ENCODE peak calls at places on chromosomes 5 and 9, in four cellular contexts. U is GM20000; I is CD4-positive, alpha-beta T cell; O is foreskin keratinocyte. N is an unnamed sample.

GRCh38 chr9:114732842-114733241 is 50.9 kb upstream of the TEX48 start:
- DNase-seq in U (no peak), I (no peak), O (peak; percentile 91), N (no peak)

GRCh38 chr5:61974680-61975079 is 331.3 kb upstream of the KIF2A start:
- DNase-seq in U (no peak), I (no peak), O (no peak), N (no peak)

GRCh38 chr5:1734908-1735289 is 64.7 kb downstream of the MRPL36 start:
- DNase-seq in U (no peak), O (no peak), I (no peak), N (no peak)

GRCh38 chr5:164663223-164663989 is 1158.0 kb downstream of the MAT2B start:
- DNase-seq in O (peak; percentile 1), I (no peak), U (no peak), N (no peak)

GRCh38 chr9:20271107-20271506 is 351.2 kb downstream of the MLLT3 start:
- DNase-seq in I (no peak), U (no peak), O (no peak), N (peak; percentile 37)

GRCh38 chr5:172800088-172800551 is 29.1 kb upstream of the DUSP1 start:
- DNase-seq in O (peak; percentile 87), I (no peak), U (no peak), N (peak; percentile 96)

GRCh38 chr9:79764377-79764776 is 192.6 kb downstream of the TLE4 start:
- DNase-seq in O (peak; percentile 72), U (no peak), I (no peak), N (peak; percentile 96)

GRCh38 chr5:179732918-179733763 is 519 bp downstream of the MAML1 start:
- DNase-seq in O (peak; percentile 11), I (peak; percentile 60), U (no peak), N (peak; percentile 24)

GRCh38 chr5:175387144-175387543 is 56.8 kb downstream of the DRD1 start:
- DNase-seq in I (no peak), U (no peak), O (no peak), N (no peak)

GRCh38 chr9:135884328-135885035 is 22.9 kb downstream of the CAMSAP1 start:
- DNase-seq in U (no peak), I (no peak), O (no peak), N (peak; percentile 45)

GRCh38 chr5:141855265-141856029 is 22.8 kb downstream of the PCDH1 start:
- DNase-seq in U (no peak), O (no peak), I (no peak), N (no peak)

GRCh38 chr9:6428940-6429889 is 16.2 kb downstream of the UHRF2 start:
- DNase-seq in U (peak; percentile 26), I (no peak), O (no peak), N (no peak)

GRCh38 chr5:115602585-115603125 is 376 bp upstream of the TICAM2 start:
- DNase-seq in O (no peak), I (no peak), U (no peak), N (no peak)

GRCh38 chr9:28960602-28961001 is 1387.3 kb upstream of the C9orf72 start:
- DNase-seq in O (no peak), U (no peak), I (no peak), N (no peak)

GRCh38 chr5:143235423-143235822 is 168.1 kb downstream of the NR3C1 start:
- DNase-seq in U (no peak), I (no peak), O (peak; percentile 99), N (peak; percentile 95)

GRCh38 chr5:74243634-74244033 is 396.9 kb downstream of the ENC1 start:
- DNase-seq in I (no peak), U (no peak), O (no peak), N (peak; percentile 37)

GRCh38 chr5:60700347-60700815 is 415 bp upstream of the DEPDC1B start:
- DNase-seq in I (no peak), O (no peak), U (peak; percentile 12), N (peak; percentile 11)

GRCh38 chr5:65695162-65695755 is 26.6 kb downstream of the SGTB start:
- DNase-seq in U (peak; percentile 36), O (no peak), I (no peak), N (no peak)

GRCh38 chr9:137456061-137456863 is 2.9 kb downstream of the NSMF start:
- DNase-seq in O (no peak), I (no peak), U (no peak), N (peak; percentile 16)

GRCh38 chr9:79799691-79800345 is 228.1 kb downstream of the TLE4 start:
- DNase-seq in I (no peak), U (no peak), O (no peak), N (no peak)

GRCh38 chr9:113621309-113621791 is 157.8 kb downstream of the RGS3 start:
- DNase-seq in I (peak; percentile 4), U (no peak), O (no peak), N (peak; percentile 97)

GRCh38 chr9:134951994-134952393 is 34.3 kb upstream of the FCN1 start:
- DNase-seq in O (no peak), I (no peak), U (no peak), N (no peak)

GRCh38 chr5:566636-567309 is 42.5 kb upstream of the SLC9A3 start:
- DNase-seq in O (no peak), I (no peak), U (no peak), N (no peak)

GRCh38 chr9:127854169-127854833 is at the start of gene ENG:
- DNase-seq in U (no peak), O (no peak), I (no peak), N (peak; percentile 71)

GRCh38 chr5:61450880-61451279 is 118.8 kb downstream of the ZSWIM6 start:
- DNase-seq in U (no peak), O (no peak), I (no peak), N (peak; percentile 87)

DNA sequence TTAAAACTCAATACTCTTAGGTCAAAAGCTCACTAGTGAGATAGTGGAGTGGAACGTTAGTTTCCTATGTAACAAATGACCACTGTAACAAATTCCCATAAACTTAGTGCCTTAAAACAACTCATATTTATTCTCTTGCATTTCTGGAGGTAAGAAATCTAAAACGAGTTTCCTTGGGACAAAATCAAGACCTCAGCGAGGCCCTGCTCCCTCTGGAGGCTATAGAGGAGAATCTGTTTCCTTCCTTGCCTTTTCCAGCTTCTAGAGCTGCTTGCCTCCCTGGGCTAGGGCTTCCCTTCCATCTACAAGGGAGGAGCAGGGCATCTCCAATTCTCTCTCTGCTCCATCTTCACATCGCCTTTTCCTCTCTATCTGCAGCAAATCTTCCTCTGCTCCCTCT is 32.0 kb downstream of the SEMA5A start:
- DNase-seq in I (no peak), O (no peak), U (no peak), N (peak; percentile 50)
- TF ChIP-seq CTCF in I (no peak), O (peak; percentile 40), U (no peak), N (peak; percentile 60)

DNA sequence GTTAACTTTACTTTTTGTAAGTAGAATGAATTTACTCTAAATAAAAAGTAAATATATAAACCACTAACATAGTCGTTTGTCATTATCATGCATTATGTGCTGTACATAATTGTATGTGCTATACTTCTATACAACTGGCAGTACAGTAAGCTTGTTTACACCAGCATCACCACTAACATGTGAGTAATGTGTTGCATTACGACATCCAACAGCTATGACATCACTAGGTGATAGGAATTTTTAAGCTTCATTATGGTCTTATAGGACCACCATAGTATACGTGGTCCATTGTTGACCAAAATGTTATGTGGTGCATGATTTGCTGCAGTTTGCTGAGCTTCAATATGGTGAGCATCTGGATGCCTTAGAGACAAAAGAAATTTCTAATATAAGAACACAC is 819.1 kb upstream of the GRAMD2B start:
- DNase-seq in I (no peak), U (no peak), O (no peak), N (no peak)
- TF ChIP-seq CTCF in I (no peak), U (no peak), O (no peak), N (no peak)

GRCh38 chr9:120477534-120478001 is 102.4 kb downstream of the CDK5RAP2 start:
- DNase-seq in U (peak; percentile 27), I (no peak), O (no peak), N (peak; percentile 89)
- TF ChIP-seq CTCF in U (peak; percentile 60), I (peak; percentile 59), O (peak; percentile 79), N (peak; percentile 100)

DNA sequence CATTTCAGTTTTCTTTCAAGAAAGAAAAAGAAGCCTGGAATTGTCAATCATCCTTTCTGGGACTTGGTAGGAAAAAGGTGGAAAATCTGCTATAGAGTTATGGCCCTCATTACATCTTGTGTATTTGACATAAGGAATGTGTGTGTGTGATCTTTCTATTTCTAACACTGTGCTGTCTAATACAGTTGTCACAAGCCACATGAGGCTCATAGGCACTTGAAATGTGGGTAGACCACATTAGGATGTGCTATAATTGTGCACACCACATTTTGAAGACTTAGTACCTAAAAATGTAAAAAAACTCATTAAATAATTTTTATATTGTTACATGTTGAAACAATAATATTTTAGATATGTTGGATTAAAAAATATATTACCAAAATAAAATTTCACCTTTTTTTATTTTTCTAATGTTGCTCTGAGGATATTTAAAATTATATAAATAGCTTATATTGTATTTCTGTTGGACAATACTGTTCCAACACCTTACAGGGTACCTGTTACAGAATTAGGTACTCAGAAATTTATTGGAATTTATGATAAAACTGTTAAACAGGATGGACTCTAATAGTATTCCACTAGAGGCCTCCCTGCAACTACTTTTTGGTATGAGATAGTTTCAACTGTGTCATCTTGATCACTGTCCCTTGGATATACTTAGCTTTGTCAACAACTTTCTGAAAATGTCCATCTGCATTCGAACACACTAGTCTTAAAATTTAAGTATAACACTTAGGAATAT is 18.4 kb downstream of the MSANTD3 start:
- DNase-seq in O (no peak), I (no peak), U (no peak), N (no peak)
- TF ChIP-seq CTCF in O (no peak), I (no peak), U (no peak), N (no peak)

GRCh38 chr5:132064738-132065331 is 4.4 kb downstream of the IL3 start:
- DNase-seq in I (peak; percentile 81), U (peak; percentile 82), O (no peak), N (peak; percentile 61)
- TF ChIP-seq CTCF in I (peak; percentile 82), U (peak; percentile 87), O (peak; percentile 88), N (peak; percentile 97)

GRCh38 chr9:133935328-133936040 is 56.6 kb downstream of the VAV2 start:
- DNase-seq in U (no peak), O (no peak), I (no peak), N (peak; percentile 20)
- TF ChIP-seq CTCF in U (no peak), O (no peak), I (no peak), N (no peak)

DNA sequence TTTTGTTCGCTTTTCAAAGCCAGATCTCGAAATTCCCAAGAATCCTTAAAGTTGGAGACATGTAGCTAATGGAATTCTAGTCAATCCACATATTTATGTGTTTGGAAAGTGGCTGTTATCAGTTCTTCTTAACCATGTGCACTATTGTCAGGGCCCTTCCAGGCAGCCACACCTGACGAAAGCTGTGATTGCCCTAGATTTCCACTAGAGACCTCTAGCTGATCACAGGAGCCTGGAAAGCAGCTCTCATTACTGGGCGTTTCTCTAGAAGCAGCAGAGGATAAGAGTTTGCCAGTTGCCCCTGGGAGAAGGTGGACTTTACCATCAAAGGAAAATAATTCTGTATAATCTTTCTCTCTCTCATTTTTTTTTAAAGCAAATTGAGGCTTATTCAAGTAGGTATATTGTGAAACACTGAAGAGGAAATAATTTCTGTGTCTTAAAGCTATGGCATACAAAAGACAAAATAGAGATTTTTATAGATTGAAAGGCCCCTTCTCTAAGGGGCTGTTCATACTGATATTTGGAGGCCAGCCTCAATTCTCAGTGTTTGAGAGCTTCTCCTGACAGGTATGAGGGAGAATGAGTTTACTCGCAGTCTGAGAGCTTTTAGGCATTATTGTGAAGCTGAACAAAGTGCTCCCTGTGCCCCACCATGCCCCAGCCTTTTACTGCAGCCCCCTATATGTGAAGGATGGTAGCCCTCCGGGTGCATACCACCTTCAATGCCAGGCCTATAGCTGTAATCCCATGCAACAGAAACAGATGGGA is 405.4 kb upstream of the ACTBL2 start:
- DNase-seq in O (peak; percentile 52), I (no peak), U (no peak), N (peak; percentile 68)
- TF ChIP-seq CTCF in O (peak; percentile 89), I (no peak), U (no peak), N (peak; percentile 79)

GRCh38 chr9:98971168-98971914 is 27.6 kb downstream of the COL15A1 start:
- DNase-seq in O (peak; percentile 36), U (no peak), I (no peak), N (peak; percentile 62)
- TF ChIP-seq CTCF in O (no peak), U (no peak), I (no peak), N (no peak)

GRCh38 chr5:32057157-32058096 is 116.7 kb downstream of the GOLPH3 start:
- DNase-seq in O (no peak), U (no peak), I (no peak), N (peak; percentile 75)
- TF ChIP-seq CTCF in O (peak; percentile 47), U (no peak), I (no peak), N (peak; percentile 51)

N was measured in AG10803.